ENCODE peak calls at places on chromosomes 4 and X, in eight cellular contexts. W is pancreas, H is left lung, J is prostate gland, E is cardiac muscle cell, O is A673, Q is esophagus squamous epithelium, N is IMR-90. R is an unnamed sample.

GRCh38 chr4:183347586-183347985 is 25.4 kb upstream of the CLDN24 start:
- DNase-seq in N (peak; percentile 50), O (no peak), E (no peak), Q (no peak), J (no peak), H (no peak), W (no peak), R (no peak)

GRCh38 chrX:18855919-18856644 is 127.8 kb downstream of the PHKA2 start:
- DNase-seq in W (no peak), N (no peak), J (no peak), Q (no peak), E (no peak), H (no peak), O (no peak), R (no peak)

GRCh38 chrX:133005038-133005437 is 46.6 kb upstream of the HS6ST2 start:
- DNase-seq in W (no peak), N (peak; percentile 1), J (no peak), Q (no peak), O (peak; percentile 41), H (no peak), E (peak; percentile 48), R (no peak)

GRCh38 chr4:67714248-67714583 is 13.3 kb upstream of the UBA6 start:
- DNase-seq in E (no peak), O (no peak), Q (no peak), W (no peak), J (no peak), H (no peak), N (no peak), R (no peak)

GRCh38 chrX:19017271-19017670 is 33.4 kb upstream of the PHKA2 start:
- DNase-seq in J (no peak), E (peak; percentile 38), N (peak; percentile 17), Q (no peak), W (no peak), O (peak; percentile 63), H (no peak), R (peak; percentile 20)

GRCh38 chr4:89254847-89255246 is 52.8 kb downstream of the GPRIN3 start:
- DNase-seq in Q (no peak), J (no peak), N (peak; percentile 7), E (peak; percentile 41), H (peak; percentile 39), W (peak; percentile 35), O (peak; percentile 10), R (peak; percentile 49)

GRCh38 chrX:153684447-153685178 is 3.1 kb upstream of the SLC6A8 start:
- DNase-seq in E (no peak), H (peak; percentile 18), Q (no peak), O (no peak), J (no peak), W (peak; percentile 12), N (no peak), R (no peak)

GRCh38 chr4:149980941-149981340 is 97.3 kb upstream of the DCLK2 start:
- DNase-seq in N (peak; percentile 65), W (peak; percentile 19), J (peak; percentile 27), O (peak; percentile 73), Q (no peak), E (peak; percentile 61), H (no peak), R (peak; percentile 71)

GRCh38 chrX:31301941-31302340 is 230.1 kb upstream of the FTHL17 start:
- DNase-seq in J (no peak), Q (no peak), E (no peak), N (no peak), H (no peak), O (no peak), W (no peak), R (no peak)

GRCh38 chrX:48493890-48494364 is 14.9 kb upstream of the PORCN start:
- DNase-seq in W (no peak), E (peak; percentile 52), O (peak; percentile 33), J (no peak), N (peak; percentile 38), H (no peak), Q (no peak), R (no peak)

GRCh38 chr4:118889313-118889694 is 650 bp downstream of the SYNPO2 start:
- DNase-seq in H (no peak), N (no peak), Q (no peak), O (no peak), J (no peak), E (peak; percentile 11), W (no peak), R (no peak)

GRCh38 chrX:20028588-20028987 is 37.7 kb upstream of the BCLAF3 start:
- DNase-seq in N (no peak), W (no peak), Q (no peak), E (no peak), O (no peak), H (no peak), J (no peak), R (no peak)
- H3K27ac ChIP-seq in N (no peak overlapping the region), W (no peak overlapping the region), Q (no peak overlapping the region), E (no peak overlapping the region), O (no peak overlapping the region), H (no peak overlapping the region), J (peak overlapping the region; percentile 48), R (no peak overlapping the region)

GRCh38 chr4:11628093-11628725 is 199.5 kb upstream of the HS3ST1 start:
- DNase-seq in O (no peak), J (no peak), H (no peak), N (peak; percentile 64), E (no peak), Q (no peak), W (no peak), R (no peak)
- H3K4me1 ChIP-seq in O (no peaks in the 10 kb centered on the region), J (no peaks in the 10 kb centered on the region), H (no peaks in the 10 kb centered on the region), N (peaks cover 19% of the 10 kb centered on the region), E (no peaks in the 10 kb centered on the region), Q (peaks cover 13% of the 10 kb centered on the region), W (no peaks in the 10 kb centered on the region), R (no peaks in the 10 kb centered on the region)

DNA sequence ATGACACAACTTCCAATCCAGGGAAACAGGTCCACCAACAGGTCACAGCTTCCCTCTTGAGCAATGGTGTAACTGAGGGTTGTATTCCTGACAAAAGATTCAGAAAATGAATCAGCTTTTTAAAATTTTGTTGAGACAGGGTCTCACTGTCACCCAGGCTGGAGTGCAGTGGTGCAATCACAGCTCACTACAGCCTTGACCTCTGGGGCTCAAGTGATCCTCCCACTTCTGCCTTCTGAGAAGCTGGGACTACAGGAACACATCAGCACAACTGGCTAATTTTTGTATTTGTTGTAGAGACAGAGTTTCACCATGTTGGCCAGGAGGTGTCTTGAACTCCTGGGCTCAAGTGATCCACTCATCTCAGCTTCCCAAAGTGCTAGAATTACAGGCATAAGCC is 43.7 kb downstream of the SAT1 start:
- DNase-seq in W (no peak), J (no peak), Q (no peak), O (no peak), E (no peak), H (no peak), N (no peak), R (no peak)
- H3K9me3 ChIP-seq in W (no peaks in the 10 kb centered on the region), J (no peaks in the 10 kb centered on the region), Q (no peaks in the 10 kb centered on the region), O (no peaks in the 10 kb centered on the region), E (no peaks in the 10 kb centered on the region), H (no peaks in the 10 kb centered on the region), N (no peaks in the 10 kb centered on the region), R (no peaks in the 10 kb centered on the region)

GRCh38 chrX:23392195-23392594 is 57.5 kb downstream of the PTCHD1 start:
- DNase-seq in J (no peak), E (no peak), W (no peak), O (no peak), H (no peak), N (no peak), Q (no peak), R (no peak)
- H3K27ac ChIP-seq in J (no peak overlapping the region), E (no peak overlapping the region), W (no peak overlapping the region), O (no peak overlapping the region), H (no peak overlapping the region), N (no peak overlapping the region), Q (no peak overlapping the region), R (no peak overlapping the region)

R was measured in colonic mucosa.